ENCODE peak calls at places on chromosomes 1 and 21, in eight cellular contexts. N, A, O, I, Q, C, M and W are unnamed samples.

GRCh38 chr1:107202007-107202406 is 61.2 kb downstream of the NTNG1 start:
- DNase-seq in N (no peak), A (no peak), O (no peak), I (no peak), Q (no peak), C (no peak), M (no peak), W (no peak)

GRCh38 chr21:25234857-25235801 is 372.2 kb downstream of the MRPL39 start:
- DNase-seq in N (no peak), A (no peak), O (no peak), I (no peak), Q (no peak), C (no peak), M (no peak), W (no peak)

GRCh38 chr1:205068457-205069035 is 15.7 kb downstream of the TMEM81 start:
- DNase-seq in N (no peak), A (no peak), O (no peak), I (no peak), Q (no peak), C (no peak), M (no peak), W (no peak)

GRCh38 chr1:1628656-1629429 is 3.1 kb upstream of the MMP23B start:
- DNase-seq in N (no peak), A (no peak), O (no peak), I (peak), Q (no peak), C (no peak), M (no peak), W (no peak)

GRCh38 chr1:119617751-119618691 is 30.0 kb downstream of the ZNF697 start:
- DNase-seq in N (no peak), A (no peak), O (no peak), I (no peak), Q (no peak), C (no peak), M (peak), W (peak)

GRCh38 chr1:1680912-1681273 is 11.7 kb downstream of the SLC35E2B start:
- DNase-seq in N (no peak), A (peak), O (peak), I (peak), Q (no peak), C (no peak), M (no peak), W (no peak)

GRCh38 chr1:94803517-94804441 is 16.4 kb upstream of the SLC44A3 start:
- DNase-seq in N (no peak), A (no peak), O (peak), I (no peak), Q (peak), C (no peak), M (peak), W (no peak)

GRCh38 chr1:65493792-65494191 is 73.3 kb downstream of the LEPR start:
- DNase-seq in N (no peak), A (no peak), O (no peak), I (no peak), Q (no peak), C (no peak), M (no peak), W (no peak)

GRCh38 chr21:30714946-30715345 is 3.6 kb downstream of the KRTAP21-3 start:
- DNase-seq in N (no peak), A (no peak), O (no peak), I (no peak), Q (no peak), C (no peak), M (no peak), W (no peak)

GRCh38 chr1:225835752-225836151 is 25.8 kb downstream of the EPHX1 start:
- DNase-seq in N (no peak), A (no peak), O (no peak), I (peak), Q (peak), C (no peak), M (peak), W (peak)

GRCh38 chr1:113156368-113156767 is 83.4 kb downstream of the LRIG2 start:
- DNase-seq in N (no peak), A (no peak), O (no peak), I (no peak), Q (no peak), C (no peak), M (no peak), W (no peak)

GRCh38 chr1:220877348-220878095 is 1.7 kb upstream of the HLX start:
- DNase-seq in N (no peak), A (no peak), O (no peak), I (no peak), Q (no peak), C (no peak), M (no peak), W (no peak)
- H3K27ac ChIP-seq in N (peak), A (no peak), O (peak), I (peak), Q (peak), C (no peak), M (peak), W (no peak)

DNA sequence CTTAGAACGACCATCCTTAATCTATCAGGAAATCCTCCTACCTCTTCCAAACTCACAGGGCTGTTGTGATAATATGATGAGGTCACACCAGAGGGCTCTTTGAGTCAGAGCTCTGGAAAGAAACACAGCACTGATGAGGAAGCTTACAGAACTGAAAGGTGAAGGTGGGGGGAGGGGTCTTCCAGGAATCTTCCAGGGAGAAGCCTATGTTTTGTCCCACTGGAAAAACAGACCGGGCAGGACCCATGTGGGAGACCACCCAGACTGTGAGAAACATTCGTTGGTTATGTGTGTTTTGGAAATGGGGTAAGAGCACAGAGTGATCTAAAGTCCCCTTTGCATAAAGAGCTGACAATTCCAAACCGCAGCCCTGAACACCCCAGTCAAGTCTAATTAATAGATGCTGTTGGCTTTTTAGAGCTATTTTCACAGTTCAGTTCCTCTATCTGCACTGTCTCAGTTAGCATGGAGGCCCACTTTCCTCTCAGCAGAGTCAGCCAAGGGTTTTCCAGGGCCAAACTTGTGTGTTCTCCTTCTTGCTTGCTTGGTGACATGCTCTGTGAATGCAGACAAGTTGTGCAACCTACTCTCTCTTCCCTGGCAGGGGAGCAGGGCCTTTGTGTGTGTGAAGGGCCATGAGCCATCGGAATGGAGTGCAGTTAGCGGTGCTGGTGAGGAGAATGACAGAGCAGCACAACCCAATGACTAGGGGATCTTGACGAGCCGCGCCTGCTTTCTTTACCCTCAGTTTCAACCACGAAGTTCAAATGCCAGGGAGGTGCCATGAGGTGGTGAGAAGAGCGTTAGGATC is 12.3 kb downstream of the PHLDA3 start:
- DNase-seq in N (peak), A (peak), O (peak), I (peak), Q (peak), C (peak), M (peak), W (no peak)
- TF ChIP-seq POLR2A in N (no peak), A (no peak), O (no peak), I (no peak), Q (no peak), C (no peak), M (no peak), W (no peak)

DNA sequence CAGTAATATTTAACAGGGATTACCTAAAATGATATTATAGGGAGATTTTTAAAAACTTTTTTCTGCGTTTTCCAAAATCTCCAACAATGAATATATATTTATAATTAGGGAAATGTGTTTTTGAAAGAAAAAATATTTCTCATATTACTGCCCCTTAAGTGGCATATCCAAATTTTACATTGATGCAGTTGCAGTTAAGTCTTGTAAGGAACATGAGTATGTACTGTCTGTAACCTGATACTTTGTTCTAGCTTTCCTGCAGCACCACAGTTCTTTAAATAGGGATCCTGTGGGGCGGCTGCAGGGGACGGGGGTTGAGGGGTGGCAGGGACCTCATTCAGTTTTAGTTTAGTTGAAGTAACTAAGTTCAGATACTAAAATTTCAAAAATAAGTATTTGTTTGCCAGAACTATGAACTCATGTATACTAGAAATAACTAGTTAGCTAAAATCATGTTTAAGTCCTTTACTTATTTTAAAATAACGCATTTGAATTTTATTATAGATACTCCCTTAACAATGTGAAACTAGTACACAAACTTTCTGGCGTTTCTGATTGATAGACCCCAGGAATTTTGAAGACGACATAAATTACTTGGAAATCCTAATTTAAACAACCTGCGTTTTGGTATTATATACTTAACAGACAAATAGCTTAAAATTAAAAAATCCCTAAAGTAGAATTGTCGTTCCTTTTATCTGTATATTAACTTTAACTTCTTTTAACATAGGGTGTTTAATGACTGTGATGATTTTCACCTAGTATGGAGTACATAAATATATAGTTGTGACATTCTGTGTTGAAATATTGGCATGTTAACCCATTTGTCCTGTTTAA is 639 bp upstream of the DNAJB4 start:
- DNase-seq in N (peak), A (peak), O (peak), I (peak), Q (peak), C (peak), M (peak), W (peak)
- H3K4me3 ChIP-seq in N (peak), A (peak), O (peak), I (peak), Q (peak), C (peak), M (peak), W (peak)

GRCh38 chr1:67738401-67738800 is 53.4 kb downstream of the GADD45A start:
- DNase-seq in N (no peak), A (no peak), O (no peak), I (no peak), Q (no peak), C (no peak), M (no peak), W (no peak)
- H3K27ac ChIP-seq in N (no peak), A (peak), O (no peak), I (no peak), Q (no peak), C (no peak), M (no peak), W (no peak)

GRCh38 chr1:93615201-93616150 is 66.2 kb downstream of the BCAR3 start:
- DNase-seq in N (peak), A (peak), O (peak), I (no peak), Q (no peak), C (peak), M (no peak), W (no peak)

GRCh38 chr1:93611656-93612055 is 70.0 kb downstream of the BCAR3 start:
- DNase-seq in N (no peak), A (no peak), O (no peak), I (no peak), Q (no peak), C (no peak), M (no peak), W (no peak)

GRCh38 chr1:93614550-93615200 is 67.0 kb downstream of the BCAR3 start:
- DNase-seq in N (no peak), A (no peak), O (peak), I (no peak), Q (no peak), C (no peak), M (no peak), W (no peak)

GRCh38 chr1:93612510-93612909 is 69.1 kb downstream of the BCAR3 start:
- DNase-seq in N (no peak), A (no peak), O (no peak), I (no peak), Q (no peak), C (no peak), M (no peak), W (no peak)

GRCh38 chr1:93613895-93614294 is 67.7 kb downstream of the BCAR3 start:
- DNase-seq in N (peak), A (no peak), O (no peak), I (no peak), Q (peak), C (no peak), M (no peak), W (peak)
- TF ChIP-seq POLR2A in N (no peak), A (no peak), O (no peak), I (no peak), Q (no peak), C (no peak), M (no peak), W (no peak)

GRCh38 chr1:227315500-227316346 is 2.6 kb downstream of the CDC42BPA start:
- DNase-seq in N (no peak), A (peak), O (peak), I (no peak), Q (peak), C (peak), M (peak), W (no peak)

GRCh38 chr1:227316456-227316855 is 1.8 kb downstream of the CDC42BPA start:
- DNase-seq in N (no peak), A (no peak), O (no peak), I (no peak), Q (no peak), C (no peak), M (no peak), W (no peak)

GRCh38 chr1:227317541-227318002 is 720 bp downstream of the CDC42BPA start:
- DNase-seq in N (peak), A (peak), O (peak), I (no peak), Q (peak), C (peak), M (peak), W (peak)

GRCh38 chr1:227318003-227318851 is at the start of gene CDC42BPA:
- DNase-seq in N (peak), A (peak), O (peak), I (peak), Q (peak), C (peak), M (peak), W (peak)

DNA sequence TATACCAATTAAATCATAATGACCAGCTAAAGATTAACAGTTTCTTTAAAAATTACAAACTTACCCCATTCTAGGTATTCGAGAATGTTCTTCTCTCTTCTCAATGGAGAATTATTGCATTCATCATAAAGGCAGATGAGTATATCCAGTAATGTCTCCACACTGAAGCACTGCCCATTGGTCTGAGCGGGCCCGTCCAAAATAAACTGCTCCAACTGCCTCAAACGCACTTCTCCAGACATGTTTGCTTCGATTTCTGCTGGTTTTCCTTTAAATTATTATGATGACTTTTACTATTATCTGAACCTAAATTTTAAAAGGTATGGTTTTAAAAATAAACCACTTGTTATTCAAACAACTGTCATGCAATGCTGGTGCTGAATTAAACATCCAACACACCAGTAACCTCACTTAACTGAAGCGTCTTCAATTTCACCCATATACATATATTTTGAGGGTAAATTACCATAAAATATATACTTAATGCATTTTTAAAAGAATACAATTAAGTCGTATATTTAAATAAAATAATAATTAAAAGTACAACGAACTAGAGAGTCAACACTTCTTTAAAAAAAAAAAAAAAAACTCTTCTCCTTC is 1.3 kb downstream of the CDC42BPA start:
- DNase-seq in N (no peak), A (peak), O (no peak), I (no peak), Q (no peak), C (peak), M (no peak), W (no peak)
- H3K4me3 ChIP-seq in N (peak), A (peak), O (peak), I (peak), Q (peak), C (peak), M (peak), W (peak)

GRCh38 chr1:207581496-207582168 is 63.3 kb upstream of the CR1L start:
- DNase-seq in N (no peak), A (no peak), O (no peak), I (no peak), Q (no peak), C (no peak), M (no peak), W (no peak)
- H3K27ac ChIP-seq in N (no peak), A (no peak), O (no peak), I (no peak), Q (no peak), C (no peak), M (no peak), W (no peak)